ENCODE peak calls at places on chromosome 22, in four cellular contexts. D, W, A and Q are unnamed samples.

GRCh38 chr22:24459911-24460310 is 32.5 kb downstream of the ADORA2A start:
- DNase-seq in W (no peak), D (no peak), A (no peak), Q (no peak)

GRCh38 chr22:50206599-50206998 is 5.8 kb downstream of the SELENOO start:
- DNase-seq in A (no peak), W (peak; percentile 29), D (peak; percentile 21), Q (no peak)

GRCh38 chr22:45645526-45646414 is 25.9 kb upstream of the ATXN10 start:
- DNase-seq in D (peak; percentile 54), A (peak; percentile 18), W (peak; percentile 84), Q (peak; percentile 82)

GRCh38 chr22:50027639-50028537 is 15.3 kb upstream of the IL17REL start:
- DNase-seq in A (peak; percentile 25), W (peak; percentile 68), D (no peak), Q (peak; percentile 84)

GRCh38 chr22:28547132-28547842 is 132.4 kb downstream of the TTC28 start:
- DNase-seq in W (no peak), D (no peak), A (no peak), Q (no peak)

GRCh38 chr22:36757608-36758220 is 18.2 kb downstream of the IFT27 start:
- DNase-seq in A (peak; percentile 51), D (peak; percentile 63), W (peak; percentile 83), Q (peak; percentile 85)

GRCh38 chr22:19599626-19600243 is 75.5 kb upstream of the CLDN5 start:
- DNase-seq in D (no peak), W (no peak), A (no peak), Q (no peak)

GRCh38 chr22:24128631-24129601 is 52.4 kb upstream of the SUSD2 start:
- DNase-seq in A (no peak), W (no peak), D (no peak), Q (no peak)

GRCh38 chr22:29148036-29148435 is 57.7 kb upstream of the EMID1 start:
- DNase-seq in W (no peak), A (no peak), D (no peak), Q (no peak)

GRCh38 chr22:49642331-49642730 is 185.3 kb downstream of the BRD1 start:
- DNase-seq in W (no peak), A (no peak), D (no peak), Q (no peak)